ENCODE peak calls at places on chromosomes 12 and 14, in four cellular contexts. I is dorsolateral prefrontal cortex, D is transverse colon, H is fibroblast of mammary gland. T is an unnamed sample.

GRCh38 chr12:125254856-125255255 is 189.6 kb downstream of the AACS start:
- DNase-seq in I (no peak), D (no peak), H (no peak), T (no peak)

GRCh38 chr14:39459795-39460478 is 27.7 kb upstream of the FBXO33 start:
- DNase-seq in I (no peak), D (no peak), H (peak), T (no peak)

GRCh38 chr14:52882824-52883223 is 68.0 kb downstream of the FERMT2 start:
- DNase-seq in I (no peak), D (no peak), H (no peak), T (no peak)

GRCh38 chr12:2286461-2287131 is 233.8 kb downstream of the CACNA1C start:
- DNase-seq in I (no peak), D (no peak), H (no peak), T (peak)

GRCh38 chr12:51832708-51833107 is 15.8 kb downstream of the FIGNL2 start:
- DNase-seq in I (no peak), D (no peak), H (no peak), T (no peak)

GRCh38 chr14:68945190-68945584 is 33.9 kb downstream of the ACTN1 start:
- DNase-seq in I (no peak), D (no peak), H (no peak), T (no peak)

GRCh38 chr14:72614891-72615410 is 278.9 kb downstream of the DPF3 start:
- DNase-seq in I (no peak), D (no peak), H (no peak), T (no peak)

GRCh38 chr14:55976219-55976618 is 142.0 kb upstream of the PELI2 start:
- DNase-seq in I (no peak), D (peak), H (no peak), T (no peak)

GRCh38 chr12:42299392-42300308 is 26.2 kb downstream of the ZCRB1 start:
- DNase-seq in I (no peak), D (no peak), H (peak), T (peak)

DNA sequence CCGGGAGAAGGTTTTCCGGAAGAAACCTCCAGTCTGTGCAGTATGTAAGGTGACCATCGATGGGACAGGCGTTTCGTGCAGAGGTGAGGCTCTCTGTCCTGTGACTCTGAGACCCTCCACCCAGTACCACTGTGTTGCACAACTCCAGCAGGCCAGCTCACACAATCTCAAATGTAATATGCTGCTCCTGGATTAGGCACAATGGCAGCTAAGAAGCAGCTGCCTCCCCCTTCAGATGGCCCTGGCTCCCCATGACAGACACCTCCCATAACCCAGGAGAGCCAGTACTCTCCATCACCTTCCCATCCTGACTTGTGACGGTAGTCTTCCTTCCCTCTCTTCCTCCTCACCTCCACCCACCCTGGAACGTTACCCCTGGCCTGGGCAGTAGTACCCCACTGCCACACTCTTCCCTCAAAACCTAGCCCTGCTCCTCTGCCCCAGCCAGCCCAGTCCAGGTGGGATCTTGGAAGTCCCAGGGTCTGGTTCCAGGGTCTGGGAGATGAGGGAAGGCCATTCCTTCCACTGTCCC is 2.1 kb downstream of the TNS2 start:
- DNase-seq in I (no peak), D (no peak), H (no peak), T (no peak)
- H3K4me3 ChIP-seq in I (peak), D (peak), H (peak), T (peak)

DNA sequence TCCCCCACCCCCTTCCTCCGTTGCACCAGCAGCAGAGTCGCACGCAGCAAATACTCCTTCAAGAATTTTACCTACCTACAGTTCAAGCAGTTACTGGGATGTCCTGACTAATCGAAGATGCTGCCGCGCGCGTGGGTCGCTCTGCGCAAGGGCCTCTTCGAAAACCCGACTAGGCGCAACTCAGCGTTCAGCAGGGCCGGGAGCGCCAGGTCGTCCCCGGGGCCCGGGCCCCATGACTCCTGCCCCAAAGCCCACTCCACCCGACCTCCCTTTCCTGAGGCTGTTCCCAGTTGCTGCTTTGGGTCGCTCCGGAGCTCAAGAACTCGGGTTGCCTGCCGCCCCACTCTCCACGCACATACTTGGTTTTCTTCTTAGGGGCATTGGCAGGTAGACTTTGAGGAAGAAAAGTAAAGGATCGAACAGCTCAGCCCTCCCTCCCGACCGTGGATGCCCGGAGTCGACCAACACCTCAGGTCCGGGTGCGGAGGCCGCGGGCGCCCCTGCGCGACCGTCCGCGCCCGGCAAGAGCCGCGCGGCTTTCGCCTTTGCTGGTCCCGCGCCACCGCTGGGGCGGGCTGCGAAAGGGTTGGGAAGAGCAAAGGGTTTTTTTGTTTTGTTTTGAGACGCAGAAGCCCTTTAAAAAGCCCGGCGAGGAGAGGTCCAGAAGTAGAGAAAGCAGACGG is 1.9 kb downstream of the BMP4 start:
- DNase-seq in I (peak), D (no peak), H (peak), T (peak)
- TF ChIP-seq CTCF in I (no peak), D (no peak), H (no peak), T (no peak)

DNA sequence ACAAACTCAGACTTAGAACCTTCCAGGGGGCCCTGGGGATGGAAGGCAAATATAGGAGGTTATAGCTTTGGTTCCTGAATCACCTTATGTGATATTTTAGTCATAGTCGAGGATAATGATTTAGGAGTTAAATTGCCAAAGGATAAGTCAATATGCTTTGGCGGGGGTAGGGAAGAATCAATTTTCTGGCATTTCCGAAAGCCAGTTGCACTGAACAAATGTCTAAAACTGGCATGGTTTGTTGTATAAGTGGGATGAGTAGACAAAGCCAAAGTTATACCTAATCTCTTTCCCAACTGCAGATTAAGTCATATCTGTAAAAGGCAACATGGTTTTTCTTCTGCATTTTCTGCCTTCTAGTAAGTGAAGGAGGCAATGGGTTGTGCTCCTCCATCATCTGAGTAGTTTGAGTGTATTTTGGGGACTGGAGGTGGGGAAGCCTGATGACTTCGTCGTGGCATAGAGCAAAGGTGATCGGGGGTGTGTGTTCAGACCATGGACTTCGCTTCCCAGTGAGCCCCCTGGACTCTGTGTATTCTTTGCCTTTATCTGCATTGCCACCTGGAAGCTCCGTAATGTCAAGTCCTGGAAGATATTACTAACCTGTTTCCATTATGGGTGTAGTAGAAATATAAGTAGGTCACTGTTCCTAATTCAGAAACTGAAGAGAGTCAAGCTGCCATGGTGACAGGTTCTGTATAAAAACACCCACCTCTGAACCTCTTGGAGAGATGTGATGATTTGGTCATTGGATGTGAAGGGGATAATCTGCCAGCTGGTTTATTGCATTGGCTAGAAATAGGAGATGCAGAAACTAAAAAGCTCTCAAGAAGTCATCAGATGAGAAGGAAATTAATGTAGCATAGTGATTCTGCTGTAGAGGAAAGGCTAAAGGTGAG is 24.5 kb downstream of the PPFIBP1 start:
- DNase-seq in I (no peak), D (no peak), H (no peak), T (no peak)
- H3K4me3 ChIP-seq in I (no peak), D (no peak), H (no peak), T (no peak)

GRCh38 chr14:87121716-87122115 is 871.3 kb downstream of the GALC start:
- DNase-seq in I (no peak), D (no peak), H (no peak), T (no peak)
- TF ChIP-seq CTCF in I (no peak), D (no peak), H (no peak), T (no peak)

DNA sequence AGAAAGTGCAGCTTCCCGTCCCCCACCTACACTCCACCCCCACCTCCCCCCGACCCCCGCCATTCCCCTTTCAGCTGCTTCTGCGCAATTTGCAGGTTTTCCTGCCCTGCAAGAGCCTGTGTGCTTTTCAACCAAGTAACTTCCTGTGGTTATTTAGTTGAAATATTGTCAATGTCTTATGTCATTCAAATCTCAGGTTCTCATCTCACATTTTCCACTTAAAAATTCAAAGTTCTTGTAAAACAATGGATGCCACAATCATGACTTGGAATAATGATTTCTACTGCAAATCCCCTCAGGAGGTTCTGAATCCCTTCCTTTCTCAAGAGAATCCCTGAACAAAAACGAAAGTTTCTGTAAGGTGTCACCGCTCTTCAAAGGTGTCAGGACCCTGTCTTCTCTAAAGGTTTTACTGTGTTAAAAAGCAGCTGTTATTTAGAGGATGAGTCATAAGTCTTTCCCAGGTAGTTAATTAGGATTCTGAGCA is 31.6 kb downstream of the WBP11 start:
- DNase-seq in I (no peak), D (no peak), H (no peak), T (no peak)
- H3K4me3 ChIP-seq in I (peak), D (peak), H (peak), T (no peak)

GRCh38 chr12:58894040-58894439 is 26.3 kb downstream of the LRIG3 start:
- DNase-seq in I (no peak), D (no peak), H (no peak), T (no peak)
- TF ChIP-seq CTCF in I (no peak), D (no peak), H (no peak), T (no peak)

GRCh38 chr14:21653331-21653885 is at the start of gene OR4E2:
- DNase-seq in I (no peak), D (no peak), H (no peak), T (no peak)

GRCh38 chr14:21654215-21654614 is 580 bp downstream of the OR4E2 start:
- DNase-seq in I (no peak), D (no peak), H (no peak), T (no peak)

GRCh38 chr14:21656980-21657379 is 3.3 kb downstream of the OR4E2 start:
- DNase-seq in I (no peak), D (no peak), H (no peak), T (no peak)

GRCh38 chr14:21647380-21647779 is 6.3 kb upstream of the OR4E2 start:
- DNase-seq in I (no peak), D (no peak), H (peak), T (peak)

DNA sequence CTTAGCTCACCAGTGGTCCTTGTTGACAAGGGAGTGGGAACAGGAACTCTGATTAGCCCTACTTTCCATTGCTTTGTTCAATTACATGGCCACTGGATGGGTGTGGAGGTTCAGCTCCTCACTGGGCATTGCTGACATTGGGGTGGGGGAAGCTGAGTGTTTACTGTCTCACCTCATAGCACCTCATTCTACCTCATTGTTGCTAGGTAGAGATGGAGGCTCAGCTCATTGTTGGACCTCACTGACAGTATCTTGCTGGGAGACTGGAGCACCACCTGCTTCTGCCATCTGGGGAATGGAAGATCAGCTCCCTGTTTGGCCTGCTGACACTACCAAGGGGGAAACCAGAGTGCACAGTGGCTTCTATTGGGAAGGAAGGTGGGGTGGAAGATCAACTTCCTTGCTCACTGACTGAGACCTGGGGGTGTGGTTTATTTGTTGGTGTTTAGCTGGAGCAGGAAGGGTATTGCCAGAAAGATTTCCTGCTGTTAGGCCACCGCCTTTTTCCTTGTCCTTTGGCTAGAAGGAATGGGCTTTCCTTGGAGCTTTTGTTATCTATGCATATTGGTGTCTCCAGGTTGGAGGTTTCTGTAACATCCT is 1.3 kb upstream of the OR4E2 start:
- DNase-seq in I (no peak), D (peak), H (no peak), T (no peak)
- H3K4me3 ChIP-seq in I (no peak), D (no peak), H (no peak), T (no peak)

GRCh38 chr12:109714141-109714912 is 702 bp downstream of the FAM222A start:
- DNase-seq in I (peak), D (peak), H (no peak), T (peak)
- TF ChIP-seq CTCF in I (peak), D (peak), H (no peak), T (no peak)

GRCh38 chr14:24261256-24261968 is 1.6 kb downstream of the TGM1 start:
- DNase-seq in I (no peak), D (no peak), H (no peak), T (no peak)

GRCh38 chr14:24260026-24260779 is 2.8 kb downstream of the TGM1 start:
- DNase-seq in I (no peak), D (no peak), H (no peak), T (no peak)

GRCh38 chr14:24261969-24262327 is 1.0 kb downstream of the TGM1 start:
- DNase-seq in I (no peak), D (no peak), H (no peak), T (no peak)

GRCh38 chr14:24259282-24260025 is 3.5 kb downstream of the TGM1 start:
- DNase-seq in I (no peak), D (no peak), H (no peak), T (no peak)

GRCh38 chr14:24260780-24261157 is 2.2 kb downstream of the TGM1 start:
- DNase-seq in I (no peak), D (no peak), H (no peak), T (no peak)
- H3K4me3 ChIP-seq in I (no peak), D (no peak), H (no peak), T (no peak)

T was measured in foreskin fibroblast.